ENCODE peak calls at places on chromosomes 7 and 10, in seven cellular contexts. O is HCT116, B is SK-N-SH, U is hepatocyte, Z is GM23248, H is neural progenitor cell, N is PC-3. S is an unnamed sample.

GRCh38 chr7:50304158-50304910 is at the start of gene IKZF1:
- DNase-seq in H (peak; percentile 80), N (no peak), O (no peak), U (peak; percentile 35), Z (peak; percentile 9), B (peak; percentile 66), S (peak; percentile 70)

GRCh38 chr7:49244543-49244942 is 320.2 kb downstream of the CDC14C start:
- DNase-seq in U (no peak), N (no peak), O (no peak), Z (no peak), H (peak; percentile 63), B (no peak), S (no peak)

GRCh38 chr10:96588060-96588554 is 1.3 kb upstream of the TM9SF3 start:
- DNase-seq in Z (no peak), H (no peak), O (no peak), U (no peak), N (no peak), B (peak; percentile 11), S (peak; percentile 34)

GRCh38 chr10:70135046-70135445 is 2.4 kb upstream of the AIFM2 start:
- DNase-seq in O (no peak), B (no peak), H (no peak), Z (no peak), N (no peak), U (no peak), S (no peak)

GRCh38 chr10:133336131-133337078 is at the start of gene CALY:
- DNase-seq in H (peak; percentile 80), N (no peak), B (peak; percentile 92), U (no peak), O (no peak), Z (peak; percentile 15), S (no peak)

GRCh38 chr7:158754746-158755444 is 50.3 kb upstream of the NCAPG2 start:
- DNase-seq in H (no peak), U (no peak), B (no peak), Z (no peak), O (no peak), N (peak; percentile 13), S (no peak)

GRCh38 chr7:29102554-29103151 is 43.7 kb downstream of the CPVL start:
- DNase-seq in N (peak; percentile 70), Z (peak; percentile 80), B (peak; percentile 67), O (peak; percentile 33), U (peak; percentile 74), H (peak; percentile 69), S (peak; percentile 20)

GRCh38 chr7:104156842-104157277 is 51.0 kb downstream of the ORC5 start:
- DNase-seq in H (peak; percentile 32), Z (peak; percentile 56), U (peak; percentile 45), O (peak; percentile 23), N (peak; percentile 61), B (peak; percentile 24), S (peak; percentile 39)

GRCh38 chr10:88456730-88457129 is 126.4 kb downstream of the RNLS start:
- DNase-seq in O (no peak), B (no peak), Z (peak; percentile 60), H (no peak), U (no peak), N (no peak), S (no peak)

GRCh38 chr10:98301664-98302319 is 33.8 kb upstream of the LOXL4 start:
- DNase-seq in U (no peak), N (no peak), H (no peak), O (no peak), B (no peak), Z (no peak), S (no peak)

GRCh38 chr10:21925851-21926250 is 77.7 kb downstream of the DNAJC1 start:
- DNase-seq in Z (no peak), U (no peak), B (no peak), N (no peak), H (no peak), O (no peak), S (no peak)

GRCh38 chr10:22002531-22003110 is 909 bp downstream of the DNAJC1 start:
- DNase-seq in O (no peak), H (peak; percentile 10), B (no peak), U (peak; percentile 46), Z (peak; percentile 78), N (peak; percentile 27), S (peak; percentile 29)

GRCh38 chr10:18594574-18595156 is 56.7 kb downstream of the NSUN6 start:
- DNase-seq in U (no peak), O (no peak), B (no peak), N (peak; percentile 27), Z (no peak), H (peak; percentile 36), S (no peak)

GRCh38 chr7:30556854-30557644 is 37.6 kb upstream of the GARS1 start:
- DNase-seq in B (no peak), H (peak; percentile 91), O (no peak), Z (no peak), N (peak; percentile 49), U (no peak), S (no peak)

GRCh38 chr7:158740657-158741293 is 36.2 kb upstream of the NCAPG2 start:
- DNase-seq in U (peak; percentile 78), N (peak; percentile 90), Z (peak; percentile 84), O (no peak), B (no peak), H (no peak), S (no peak)

GRCh38 chr7:50805425-50806130 is 22.9 kb upstream of the GRB10 start:
- DNase-seq in O (no peak), B (no peak), Z (no peak), N (peak; percentile 11), U (no peak), H (no peak), S (no peak)

GRCh38 chr10:115963848-115964247 is 309.2 kb downstream of the GFRA1 start:
- DNase-seq in O (no peak), Z (peak; percentile 29), U (no peak), N (no peak), B (no peak), H (peak; percentile 29), S (no peak)

GRCh38 chr7:137933270-137934017 is 68.4 kb downstream of the CREB3L2 start:
- DNase-seq in Z (peak; percentile 76), H (no peak), O (no peak), N (no peak), U (no peak), B (peak; percentile 47), S (no peak)

GRCh38 chr10:26436848-26437247 is 1.3 kb upstream of the APBB1IP start:
- DNase-seq in Z (no peak), B (no peak), H (no peak), U (no peak), O (no peak), N (no peak), S (peak; percentile 50)

GRCh38 chr10:72731916-72732419 is 40.0 kb downstream of the MCU start:
- DNase-seq in U (no peak), H (no peak), O (no peak), N (no peak), B (no peak), Z (no peak), S (no peak)

GRCh38 chr10:72732521-72732920 is 40.6 kb downstream of the MCU start:
- DNase-seq in U (no peak), B (no peak), N (no peak), H (no peak), O (no peak), Z (no peak), S (no peak)

GRCh38 chr10:72735288-72735926 is 43.5 kb downstream of the MCU start:
- DNase-seq in U (no peak), Z (no peak), H (no peak), N (no peak), B (no peak), O (no peak), S (no peak)

GRCh38 chr10:72736176-72736795 is 44.3 kb downstream of the MCU start:
- DNase-seq in N (no peak), U (peak; percentile 56), H (no peak), O (no peak), B (no peak), Z (peak; percentile 85), S (no peak)

DNA sequence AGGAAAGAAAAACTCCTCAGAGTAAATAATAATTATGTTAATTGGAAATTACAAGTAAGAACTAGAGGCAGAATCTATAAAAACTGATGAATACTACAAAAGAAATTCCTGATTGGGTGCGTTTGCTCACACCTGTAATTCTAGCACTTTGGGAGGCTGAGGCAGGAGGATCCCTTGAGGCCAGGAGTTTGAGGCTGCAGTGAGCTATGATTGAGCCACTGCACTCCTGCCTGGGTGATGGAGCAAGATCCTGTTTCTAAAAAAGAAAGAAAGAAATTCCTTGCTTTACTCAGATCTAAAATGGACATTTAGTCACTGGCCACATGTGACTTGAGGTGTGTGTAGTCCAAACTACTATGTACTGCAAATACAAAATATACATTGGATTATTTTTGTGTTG is 42.0 kb downstream of the MCU start:
- DNase-seq in Z (no peak), B (no peak), H (no peak), O (no peak), N (no peak), U (no peak), S (no peak)
- H3K79me2 ChIP-seq in Z (peaks cover 72% of the 10 kb centered on the region), B (peaks cover 54% of the 10 kb centered on the region), H (peaks cover 71% of the 10 kb centered on the region), O (peaks cover 40% of the 10 kb centered on the region), N (peaks cover 14% of the 10 kb centered on the region), U (peaks cover 85% of the 10 kb centered on the region), S (no peaks in the 10 kb centered on the region)

DNA sequence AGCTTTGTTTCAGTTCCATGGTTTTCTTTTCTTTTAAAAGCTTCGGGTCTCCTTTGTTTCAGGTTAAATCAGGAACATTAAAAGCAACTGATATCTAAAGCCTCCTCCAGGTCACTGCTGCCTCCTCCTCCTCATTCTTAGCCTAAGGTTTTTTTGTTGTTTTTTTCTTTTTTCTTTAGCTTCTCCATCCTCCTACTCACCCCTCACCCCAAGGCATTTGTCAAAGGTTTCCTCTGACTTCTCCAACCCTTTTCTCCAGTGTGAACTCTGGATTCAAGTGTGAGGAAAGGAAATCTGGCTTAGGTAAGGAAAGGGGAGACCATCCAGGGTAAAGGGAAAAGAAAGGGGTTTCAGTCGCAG is 420.1 kb upstream of the NFE2L3 start:
- DNase-seq in O (no peak), Z (no peak), B (no peak), N (no peak), H (no peak), U (no peak), S (no peak)
- H3K27ac ChIP-seq in O (no peak overlapping the region), Z (no peak overlapping the region), B (no peak overlapping the region), N (no peak overlapping the region), H (no peak overlapping the region), U (peak overlapping the region; percentile 43), S (no peak overlapping the region)

GRCh38 chr10:101020427-101020826 is 10.5 kb downstream of the PDZD7 start:
- DNase-seq in U (no peak), N (no peak), O (no peak), B (no peak), H (no peak), Z (no peak), S (no peak)

GRCh38 chr10:101016814-101017213 is 14.1 kb downstream of the PDZD7 start:
- DNase-seq in O (no peak), N (no peak), B (no peak), H (no peak), U (no peak), Z (no peak), S (no peak)

GRCh38 chr10:101019440-101019703 is 11.6 kb downstream of the PDZD7 start:
- DNase-seq in Z (no peak), B (no peak), U (no peak), N (no peak), O (no peak), H (no peak), S (no peak)

GRCh38 chr10:101018600-101019439 is 12.1 kb downstream of the PDZD7 start:
- DNase-seq in U (peak; percentile 94), Z (peak; percentile 93), B (peak; percentile 94), H (peak; percentile 93), N (peak; percentile 77), O (peak; percentile 72), S (peak; percentile 63)

GRCh38 chr10:101018118-101018599 is 12.8 kb downstream of the PDZD7 start:
- DNase-seq in N (no peak), Z (no peak), U (no peak), B (no peak), H (peak; percentile 49), O (no peak), S (peak; percentile 31)
- TF ChIP-seq EZH2phosphoT487 in N (no peak), Z (no peak), U (no peak), B (no peak), H (peak; percentile 70), O (no peak), S (no peak)

GRCh38 chr7:8490391-8490790 is 57.0 kb downstream of the NXPH1 start:
- DNase-seq in Z (no peak), H (no peak), U (no peak), N (no peak), B (no peak), O (no peak), S (no peak)
- H3K79me2 ChIP-seq in Z (no peaks in the 10 kb centered on the region), H (no peaks in the 10 kb centered on the region), U (no peaks in the 10 kb centered on the region), N (no peaks in the 10 kb centered on the region), B (no peaks in the 10 kb centered on the region), O (no peaks in the 10 kb centered on the region), S (no peaks in the 10 kb centered on the region)

S was measured in OCI-LY7.